ENCODE peak calls at places on chromosomes 12 and 14, in ten cellular contexts. H, Y, D, J, I, B, U, R, G and P are unnamed samples.

GRCh38 chr12:131620520-131620919 is 90.4 kb upstream of the SFSWAP start:
- DNase-seq in I (no peak), G (no peak), H (peak; percentile 60), D (no peak), J (no peak), R (no peak), B (no peak), Y (peak; percentile 44), U (no peak), P (no peak)

GRCh38 chr12:66829660-66830325 is 150.9 kb upstream of the GRIP1 start:
- DNase-seq in H (no peak), J (no peak), U (no peak), D (no peak), R (no peak), Y (no peak), G (no peak), I (no peak), B (no peak), P (no peak)

GRCh38 chr14:99055019-99055418 is 217.0 kb downstream of the BCL11B start:
- DNase-seq in D (no peak), G (no peak), U (no peak), B (no peak), R (no peak), H (no peak), J (no peak), Y (no peak), I (peak; percentile 15), P (no peak)

GRCh38 chr12:132227156-132227555 is 82.9 kb downstream of the NOC4L start:
- DNase-seq in R (no peak), Y (no peak), J (no peak), D (no peak), G (no peak), H (no peak), B (no peak), I (no peak), U (no peak), P (no peak)

GRCh38 chr12:124525927-124526692 is 41.3 kb downstream of the NCOR2 start:
- DNase-seq in G (no peak), Y (no peak), I (no peak), R (no peak), H (no peak), J (no peak), D (no peak), B (no peak), U (no peak), P (no peak)

GRCh38 chr12:57118711-57119271 is 7.6 kb upstream of the STAT6 start:
- DNase-seq in R (no peak), Y (no peak), J (peak; percentile 87), H (no peak), I (no peak), B (no peak), U (no peak), G (no peak), D (no peak), P (no peak)

GRCh38 chr12:45089417-45089816 is 38.5 kb upstream of the DBX2 start:
- DNase-seq in R (no peak), B (no peak), I (no peak), J (no peak), H (no peak), Y (no peak), U (no peak), G (no peak), D (no peak), P (no peak)

GRCh38 chr14:53663709-53664108 is 292.9 kb downstream of the BMP4 start:
- DNase-seq in J (peak; percentile 53), Y (no peak), D (no peak), I (peak; percentile 28), G (no peak), U (no peak), B (no peak), H (no peak), R (no peak), P (no peak)

GRCh38 chr12:7061138-7061537 is 620 bp downstream of the C1S start:
- DNase-seq in J (no peak), B (peak; percentile 50), G (no peak), I (no peak), H (no peak), D (no peak), Y (no peak), R (no peak), U (no peak), P (no peak)

GRCh38 chr12:57237952-57238853 is 8.7 kb downstream of the SHMT2 start:
- DNase-seq in R (peak; percentile 27), B (no peak), Y (no peak), I (no peak), D (no peak), U (no peak), H (peak; percentile 71), J (no peak), G (no peak), P (peak; percentile 41)

GRCh38 chr12:3313655-3314305 is 177.2 kb upstream of the PRMT8 start:
- DNase-seq in J (peak; percentile 52), D (peak; percentile 14), Y (peak; percentile 69), U (no peak), G (no peak), B (no peak), H (peak; percentile 12), I (peak; percentile 54), R (no peak), P (no peak)

GRCh38 chr14:23728791-23729190 is 92.6 kb downstream of the DHRS2 start:
- DNase-seq in D (no peak), Y (no peak), B (no peak), I (no peak), H (no peak), J (no peak), G (no peak), U (no peak), R (no peak), P (no peak)

GRCh38 chr14:23725980-23726746 is 90.0 kb downstream of the DHRS2 start:
- DNase-seq in D (no peak), I (no peak), U (no peak), R (no peak), G (no peak), B (no peak), H (no peak), Y (no peak), J (peak; percentile 7), P (no peak)

GRCh38 chr14:23725528-23725927 is 89.4 kb downstream of the DHRS2 start:
- DNase-seq in J (no peak), R (no peak), U (no peak), I (no peak), Y (no peak), H (no peak), B (no peak), G (no peak), D (no peak), P (no peak)

GRCh38 chr14:23727566-23728335 is 91.6 kb downstream of the DHRS2 start:
- DNase-seq in H (peak; percentile 39), G (no peak), U (no peak), B (no peak), D (peak; percentile 14), I (peak; percentile 23), R (no peak), J (peak; percentile 77), Y (peak; percentile 39), P (no peak)

GRCh38 chr14:23729720-23730387 is 93.7 kb downstream of the DHRS2 start:
- DNase-seq in I (peak; percentile 13), Y (no peak), J (no peak), H (peak; percentile 27), R (no peak), G (no peak), B (no peak), D (no peak), U (no peak), P (no peak)
- TF ChIP-seq CTCF in I (no peak), Y (peak; percentile 21), J (peak; percentile 29), H (peak; percentile 18), R (no peak), G (no peak), B (no peak), D (no peak), U (no peak), P (no peak)

GRCh38 chr12:49298160-49298559 is 3.2 kb downstream of the PRPH start:
- DNase-seq in H (no peak), Y (peak; percentile 26), B (no peak), I (peak; percentile 52), U (no peak), R (no peak), D (peak; percentile 31), J (peak; percentile 44), G (no peak), P (no peak)

GRCh38 chr12:49295087-49296001 is at the start of gene PRPH:
- DNase-seq in I (no peak), J (no peak), U (no peak), B (no peak), H (no peak), G (no peak), D (no peak), R (no peak), Y (peak; percentile 17), P (no peak)

GRCh38 chr12:49296034-49296835 is 1.3 kb downstream of the PRPH start:
- DNase-seq in I (peak; percentile 74), B (no peak), H (peak; percentile 94), U (no peak), Y (peak; percentile 64), G (no peak), D (peak; percentile 76), J (peak; percentile 64), R (no peak), P (peak; percentile 58)

GRCh38 chr12:49297695-49298060 is 2.7 kb downstream of the PRPH start:
- DNase-seq in B (no peak), Y (no peak), D (no peak), G (no peak), I (no peak), J (no peak), H (no peak), U (no peak), R (no peak), P (no peak)

GRCh38 chr12:49296836-49297694 is 2.1 kb downstream of the PRPH start:
- DNase-seq in I (peak; percentile 69), D (peak; percentile 60), U (no peak), B (no peak), G (no peak), H (peak; percentile 89), Y (peak; percentile 45), R (no peak), J (peak; percentile 79), P (peak; percentile 38)
- TF ChIP-seq CTCF in I (peak; percentile 13), D (no peak), U (no peak), B (no peak), G (no peak), H (peak; percentile 66), Y (no peak), R (no peak), J (peak; percentile 32), P (no peak)

GRCh38 chr14:97978336-97978735 is 1181.2 kb downstream of the VRK1 start:
- DNase-seq in I (peak; percentile 46), J (peak; percentile 68), Y (peak; percentile 89), H (no peak), D (peak; percentile 82), R (no peak), G (peak; percentile 64), U (peak; percentile 74), B (peak; percentile 69), P (no peak)
- TF ChIP-seq CTCF in I (no peak), J (peak; percentile 57), Y (peak; percentile 12), H (no peak), D (no peak), R (no peak), G (peak; percentile 28), U (no peak), B (no peak), P (no peak)

DNA sequence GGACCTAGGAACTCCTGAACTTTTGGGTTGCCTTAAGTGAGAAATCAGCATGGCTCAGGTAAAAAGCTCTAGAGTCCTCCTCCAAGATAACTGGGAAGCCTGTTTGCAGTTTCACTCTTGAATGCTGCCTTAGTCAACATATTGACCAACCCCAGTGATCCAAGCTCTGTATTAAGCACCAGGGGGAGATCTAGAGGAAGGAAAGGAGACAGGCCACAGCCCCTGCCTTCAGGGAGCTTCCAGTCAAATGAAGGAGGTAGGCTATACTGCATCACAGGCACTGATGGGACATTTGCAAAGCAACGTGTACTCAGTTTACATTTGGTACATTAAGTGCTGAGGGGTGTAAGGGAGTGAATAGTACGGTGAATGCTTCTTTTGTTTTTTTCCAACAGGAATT is 1.2 kb upstream of the CSAD start:
- DNase-seq in R (no peak), I (no peak), Y (no peak), G (no peak), H (peak; percentile 19), B (no peak), J (no peak), D (no peak), U (no peak), P (no peak)
- TF ChIP-seq CTCF in R (no peak), I (no peak), Y (no peak), G (no peak), H (no peak), B (no peak), J (no peak), D (no peak), U (no peak), P (no peak)